ENCODE peak calls at places on chromosomes 3 and 15, in five cellular contexts. Y is GM12878, Q is K562, T is HepG2, K is H1. A is an unnamed sample.

GRCh38 chr15:99123706-99124451 is 19.0 kb downstream of the SYNM start:
- DNase-seq in Y (no peak), Q (peak), T (peak), K (no peak), A (peak)

GRCh38 chr3:97658670-97659285 is 105.8 kb upstream of the ARL6 start:
- DNase-seq in Y (no peak), Q (peak), T (peak), K (no peak), A (peak)

GRCh38 chr3:86653801-86654200 is 337.1 kb downstream of the VGLL3 start:
- DNase-seq in Y (no peak), Q (no peak), T (no peak), K (no peak), A (no peak)

GRCh38 chr3:197558000-197558399 is 2.2 kb upstream of the BDH1 start:
- DNase-seq in Y (no peak), Q (no peak), T (no peak), K (no peak), A (no peak)

GRCh38 chr15:73564255-73564654 is 68.9 kb downstream of the NPTN start:
- DNase-seq in Y (no peak), Q (peak), T (no peak), K (no peak), A (no peak)

GRCh38 chr3:122777077-122777476 is 16.6 kb downstream of the HSPBAP1 start:
- DNase-seq in Y (no peak), Q (no peak), T (no peak), K (no peak), A (no peak)

GRCh38 chr3:53161345-53161819 is 373 bp downstream of the PRKCD start:
- DNase-seq in Y (no peak), Q (peak), T (no peak), K (no peak), A (no peak)

GRCh38 chr3:181076558-181076957 is 87.0 kb upstream of the DNAJC19 start:
- DNase-seq in Y (no peak), Q (no peak), T (no peak), K (no peak), A (no peak)

GRCh38 chr15:26146162-26146561 is 283.0 kb upstream of the ATP10A start:
- DNase-seq in Y (no peak), Q (no peak), T (no peak), K (no peak), A (no peak)

GRCh38 chr3:46280105-46280797 is 38.0 kb downstream of the CCR3 start:
- DNase-seq in Y (no peak), Q (no peak), T (no peak), K (no peak), A (no peak)

GRCh38 chr15:20353966-20354883 is 187.4 kb downstream of the GOLGA6L6 start:
- DNase-seq in Y (no peak), Q (no peak), T (no peak), K (no peak), A (no peak)

GRCh38 chr3:12954891-12955650 is 113.7 kb upstream of the RPL32 start:
- DNase-seq in Y (no peak), Q (no peak), T (no peak), K (no peak), A (peak)
- TF ChIP-seq TAF1 in Y (no peak), Q (no peak), T (no peak), K (no peak), A (no peak)

GRCh38 chr15:90316139-90316538 is 35.9 kb upstream of the ZNF774 start:
- DNase-seq in Y (no peak), Q (no peak), T (no peak), K (no peak), A (no peak)

GRCh38 chr15:90320885-90321278 is 31.2 kb upstream of the ZNF774 start:
- DNase-seq in Y (no peak), Q (no peak), T (no peak), K (no peak), A (no peak)

GRCh38 chr15:90320062-90320884 is 31.8 kb upstream of the ZNF774 start:
- DNase-seq in Y (peak), Q (peak), T (peak), K (peak), A (peak)

GRCh38 chr15:90318591-90318990 is 33.5 kb upstream of the ZNF774 start:
- DNase-seq in Y (no peak), Q (no peak), T (no peak), K (no peak), A (no peak)

GRCh38 chr15:90315276-90315982 is 36.7 kb upstream of the ZNF774 start:
- DNase-seq in Y (no peak), Q (no peak), T (peak), K (no peak), A (no peak)
- H2AFZ ChIP-seq in Y (no peak), Q (no peak), T (no peak), K (no peak), A (no peak)

DNA sequence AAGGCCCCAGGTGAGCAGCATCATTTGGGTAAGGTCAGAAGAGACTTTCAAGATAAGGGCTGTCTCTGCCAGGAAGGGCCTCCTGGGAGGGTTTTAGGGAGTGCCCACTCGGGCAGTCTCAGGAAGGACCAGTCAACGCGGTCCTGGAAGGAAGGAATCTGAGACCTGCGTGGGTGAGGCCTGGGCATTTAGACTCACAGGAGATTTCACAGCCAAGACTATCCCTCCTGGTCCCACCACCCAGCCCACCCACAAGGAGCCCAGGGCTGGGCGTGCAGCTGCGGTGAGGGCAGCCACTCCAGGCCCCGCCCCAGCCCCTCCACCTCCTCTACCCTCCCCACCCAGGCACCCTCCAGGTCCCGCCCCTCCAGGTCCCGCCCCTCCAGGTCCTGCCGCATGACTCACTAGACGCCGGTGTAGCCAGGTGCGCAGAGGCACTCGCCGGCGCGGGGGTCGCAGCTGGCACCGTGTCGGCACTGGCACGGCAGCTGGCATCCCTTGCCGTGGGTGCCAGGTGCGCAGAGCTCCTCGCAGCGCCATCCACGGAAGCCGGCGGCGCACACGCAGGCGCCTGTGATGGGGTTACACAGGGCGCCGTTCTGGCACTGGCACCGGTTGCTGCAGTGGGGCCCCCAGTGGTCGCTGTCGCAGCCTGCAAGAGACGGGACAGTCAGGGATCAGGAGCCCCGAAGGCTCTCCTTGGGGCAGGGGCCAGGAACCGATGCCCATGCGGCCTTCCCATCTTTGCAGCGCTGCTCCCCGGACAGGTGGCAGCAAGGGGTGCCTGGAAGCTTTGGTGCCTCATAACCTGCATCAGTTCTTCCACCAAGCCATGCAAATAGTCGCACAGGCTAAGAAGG is 112.8 kb downstream of the RAB11A start:
- DNase-seq in Y (no peak), Q (peak), T (peak), K (peak), A (peak)
- TF ChIP-seq CTCF in Y (peak), Q (peak), T (peak), K (peak), A (no peak)

GRCh38 chr15:70799667-70800450 is 36.5 kb upstream of the UACA start:
- DNase-seq in Y (no peak), Q (no peak), T (peak), K (no peak), A (no peak)
- TF ChIP-seq TAF1 in Y (no peak), Q (no peak), T (no peak), K (no peak), A (no peak)

GRCh38 chr3:193842832-193843446 is 249.9 kb downstream of the OPA1 start:
- DNase-seq in Y (no peak), Q (peak), T (no peak), K (no peak), A (no peak)
- H2AFZ ChIP-seq in Y (no peak), Q (peak), T (no peak), K (peak), A (no peak)

A was measured in SK-N-SH.